ENCODE peak calls at places on chromosome X, in six cellular contexts. One of them, this sample, is unnamed.

GRCh38 chrX:116284383-116284782 is 113.8 kb downstream of the AGTR2 start:
- DNase-seq in HepG2: no peak
- DNase-seq in GM12878: no peak
- DNase-seq in HCT116: no peak
- DNase-seq in SK-N-SH: no peak
- DNase-seq in H1: no peak
- DNase-seq in this sample: no peak

GRCh38 chrX:48021026-48021900 is 14.5 kb downstream of the SPACA5 start:
- DNase-seq in HepG2: peak; percentile 71
- DNase-seq in H1: no peak
- DNase-seq in HCT116: no peak
- DNase-seq in GM12878: peak; percentile 62
- DNase-seq in SK-N-SH: peak; percentile 86
- DNase-seq in this sample: peak; percentile 35

GRCh38 chrX:115582871-115583729 is 22.1 kb downstream of the PLS3 start:
- DNase-seq in H1: no peak
- DNase-seq in GM12878: no peak
- DNase-seq in SK-N-SH: no peak
- DNase-seq in HepG2: no peak
- DNase-seq in HCT116: no peak
- DNase-seq in this sample: no peak

GRCh38 chrX:80420147-80420546 is at the start of gene TENT5D:
- DNase-seq in SK-N-SH: no peak
- DNase-seq in H1: no peak
- DNase-seq in HepG2: no peak
- DNase-seq in GM12878: no peak
- DNase-seq in HCT116: no peak
- DNase-seq in this sample: no peak

GRCh38 chrX:30483996-30484395 is 93.6 kb downstream of the TASL start:
- DNase-seq in GM12878: no peak
- DNase-seq in HepG2: no peak
- DNase-seq in SK-N-SH: no peak
- DNase-seq in H1: no peak
- DNase-seq in HCT116: no peak
- DNase-seq in this sample: no peak

GRCh38 chrX:1224954-1225353 is 12.5 kb upstream of the CRLF2 start:
- DNase-seq in HCT116: no peak
- DNase-seq in GM12878: no peak
- DNase-seq in HepG2: no peak
- DNase-seq in SK-N-SH: no peak
- DNase-seq in H1: no peak
- DNase-seq in this sample: no peak

GRCh38 chrX:135112096-135112729 is 8.1 kb downstream of the ETDB start:
- DNase-seq in HCT116: peak; percentile 32
- DNase-seq in H1: no peak
- DNase-seq in HepG2: no peak
- DNase-seq in SK-N-SH: peak; percentile 33
- DNase-seq in GM12878: no peak
- DNase-seq in this sample: peak; percentile 37

GRCh38 chrX:46180258-46180687 is 364.9 kb downstream of the ZNF674 start:
- DNase-seq in H1: no peak
- DNase-seq in HCT116: peak; percentile 85
- DNase-seq in GM12878: peak; percentile 49
- DNase-seq in HepG2: peak; percentile 2
- DNase-seq in SK-N-SH: no peak
- DNase-seq in this sample: no peak

GRCh38 chrX:101977091-101977490 is 45.3 kb upstream of the ZMAT1 start:
- DNase-seq in SK-N-SH: no peak
- DNase-seq in HepG2: no peak
- DNase-seq in GM12878: no peak
- DNase-seq in H1: no peak
- DNase-seq in HCT116: no peak
- DNase-seq in this sample: no peak

GRCh38 chrX:72245461-72246089 is 6.7 kb upstream of the ERCC6L start:
- DNase-seq in GM12878: no peak
- DNase-seq in H1: no peak
- DNase-seq in HepG2: peak; percentile 37
- DNase-seq in SK-N-SH: peak; percentile 79
- DNase-seq in HCT116: peak; percentile 13
- DNase-seq in this sample: peak; percentile 22
- TF ChIP-seq JUND in GM12878: no peak
- TF ChIP-seq JUND in H1: no peak
- TF ChIP-seq JUND in HepG2: no peak
- TF ChIP-seq JUND in SK-N-SH: no peak
- TF ChIP-seq JUND in HCT116: no peak
- TF ChIP-seq JUND in this sample: no peak

GRCh38 chrX:13762015-13762414 is 27.5 kb downstream of the OFD1 start:
- DNase-seq in H1: no peak
- DNase-seq in HCT116: no peak
- DNase-seq in GM12878: no peak
- DNase-seq in HepG2: no peak
- DNase-seq in SK-N-SH: no peak
- DNase-seq in this sample: no peak

GRCh38 chrX:13761606-13762005 is 27.1 kb downstream of the OFD1 start:
- DNase-seq in SK-N-SH: peak; percentile 13
- DNase-seq in GM12878: no peak
- DNase-seq in HCT116: no peak
- DNase-seq in HepG2: no peak
- DNase-seq in H1: no peak
- DNase-seq in this sample: no peak

GRCh38 chrX:13760428-13760827 is 25.9 kb downstream of the OFD1 start:
- DNase-seq in H1: no peak
- DNase-seq in SK-N-SH: no peak
- DNase-seq in HepG2: no peak
- DNase-seq in HCT116: no peak
- DNase-seq in GM12878: no peak
- DNase-seq in this sample: no peak

GRCh38 chrX:13756381-13756780 is 21.8 kb downstream of the OFD1 start:
- DNase-seq in SK-N-SH: no peak
- DNase-seq in HCT116: no peak
- DNase-seq in GM12878: no peak
- DNase-seq in HepG2: no peak
- DNase-seq in H1: no peak
- DNase-seq in this sample: no peak

GRCh38 chrX:13759152-13759718 is 24.7 kb downstream of the OFD1 start:
- DNase-seq in H1: no peak
- DNase-seq in SK-N-SH: no peak
- DNase-seq in HepG2: no peak
- DNase-seq in HCT116: no peak
- DNase-seq in GM12878: peak; percentile 70
- DNase-seq in this sample: no peak
- TF ChIP-seq JUND in H1: no peak
- TF ChIP-seq JUND in SK-N-SH: no peak
- TF ChIP-seq JUND in HepG2: no peak
- TF ChIP-seq JUND in HCT116: no peak
- TF ChIP-seq JUND in GM12878: no peak
- TF ChIP-seq JUND in this sample: no peak

DNA sequence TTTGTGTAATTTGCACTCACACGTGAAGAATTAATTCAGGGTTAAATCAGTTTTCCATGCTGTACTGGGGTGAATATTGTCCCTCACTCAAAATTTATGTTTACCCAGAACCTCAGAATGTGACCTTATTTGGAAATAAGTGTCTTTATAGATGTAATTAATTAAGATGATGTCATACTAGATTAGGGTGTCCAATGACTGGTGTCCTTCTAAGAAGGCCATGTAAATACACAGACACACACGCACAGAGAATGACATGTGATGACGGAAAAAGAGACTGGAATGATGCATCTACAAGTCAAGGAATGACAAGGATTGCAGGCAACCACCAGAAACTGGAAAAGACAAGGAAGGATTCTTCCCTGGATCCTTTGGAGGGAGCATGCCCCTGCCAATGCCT is 84.6 kb upstream of the GPR34 start:
- DNase-seq in GM12878: no peak
- DNase-seq in HCT116: no peak
- DNase-seq in HepG2: no peak
- DNase-seq in SK-N-SH: no peak
- DNase-seq in H1: no peak
- DNase-seq in this sample: no peak
- TF ChIP-seq JUND in GM12878: no peak
- TF ChIP-seq JUND in HCT116: no peak
- TF ChIP-seq JUND in HepG2: no peak
- TF ChIP-seq JUND in SK-N-SH: no peak
- TF ChIP-seq JUND in H1: no peak
- TF ChIP-seq JUND in this sample: no peak

GRCh38 chrX:153736071-153736820 is 11.6 kb downstream of the ABCD1 start:
- DNase-seq in GM12878: no peak
- DNase-seq in SK-N-SH: no peak
- DNase-seq in HCT116: no peak
- DNase-seq in HepG2: no peak
- DNase-seq in H1: no peak
- DNase-seq in this sample: no peak

GRCh38 chrX:153733651-153734240 is 9.1 kb downstream of the ABCD1 start:
- DNase-seq in SK-N-SH: no peak
- DNase-seq in HepG2: no peak
- DNase-seq in GM12878: no peak
- DNase-seq in H1: no peak
- DNase-seq in HCT116: no peak
- DNase-seq in this sample: no peak

GRCh38 chrX:153734871-153735270 is 10.2 kb downstream of the ABCD1 start:
- DNase-seq in GM12878: no peak
- DNase-seq in HepG2: no peak
- DNase-seq in SK-N-SH: no peak
- DNase-seq in HCT116: no peak
- DNase-seq in H1: no peak
- DNase-seq in this sample: no peak

GRCh38 chrX:153736871-153737441 is 12.3 kb downstream of the ABCD1 start:
- DNase-seq in H1: no peak
- DNase-seq in SK-N-SH: peak; percentile 53
- DNase-seq in HepG2: no peak
- DNase-seq in HCT116: no peak
- DNase-seq in GM12878: no peak
- DNase-seq in this sample: no peak

DNA sequence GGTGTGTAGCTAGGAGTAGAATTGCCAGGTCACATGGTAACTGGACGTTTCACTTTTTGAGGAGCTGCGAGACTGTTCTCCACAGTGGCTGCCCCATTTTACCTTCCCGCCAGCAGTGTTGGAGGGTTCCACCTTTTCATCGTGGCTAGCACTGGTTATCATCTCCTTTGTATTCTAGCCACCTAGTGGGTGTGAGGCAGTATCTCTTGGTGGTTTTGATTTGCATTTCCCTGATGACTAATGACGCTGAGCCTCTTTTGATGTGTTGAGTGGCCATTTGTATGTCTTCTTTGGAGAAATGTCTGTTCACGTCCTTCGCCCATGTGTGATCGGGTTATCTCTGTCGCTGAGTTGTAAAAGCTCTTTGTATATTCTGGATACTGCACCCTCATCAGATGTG is 10.6 kb downstream of the ABCD1 start:
- DNase-seq in GM12878: no peak
- DNase-seq in SK-N-SH: no peak
- DNase-seq in HCT116: no peak
- DNase-seq in HepG2: no peak
- DNase-seq in H1: no peak
- DNase-seq in this sample: no peak
- TF ChIP-seq JUND in GM12878: no peak
- TF ChIP-seq JUND in SK-N-SH: no peak
- TF ChIP-seq JUND in HCT116: no peak
- TF ChIP-seq JUND in HepG2: no peak
- TF ChIP-seq JUND in H1: no peak
- TF ChIP-seq JUND in this sample: no peak

GRCh38 chrX:43940811-43941210 is 32.4 kb downstream of the NDP start:
- DNase-seq in H1: no peak
- DNase-seq in GM12878: no peak
- DNase-seq in HepG2: no peak
- DNase-seq in HCT116: no peak
- DNase-seq in SK-N-SH: no peak
- DNase-seq in this sample: no peak
- TF ChIP-seq JUND in H1: no peak
- TF ChIP-seq JUND in GM12878: no peak
- TF ChIP-seq JUND in HepG2: no peak
- TF ChIP-seq JUND in HCT116: no peak
- TF ChIP-seq JUND in SK-N-SH: no peak
- TF ChIP-seq JUND in this sample: no peak

DNA sequence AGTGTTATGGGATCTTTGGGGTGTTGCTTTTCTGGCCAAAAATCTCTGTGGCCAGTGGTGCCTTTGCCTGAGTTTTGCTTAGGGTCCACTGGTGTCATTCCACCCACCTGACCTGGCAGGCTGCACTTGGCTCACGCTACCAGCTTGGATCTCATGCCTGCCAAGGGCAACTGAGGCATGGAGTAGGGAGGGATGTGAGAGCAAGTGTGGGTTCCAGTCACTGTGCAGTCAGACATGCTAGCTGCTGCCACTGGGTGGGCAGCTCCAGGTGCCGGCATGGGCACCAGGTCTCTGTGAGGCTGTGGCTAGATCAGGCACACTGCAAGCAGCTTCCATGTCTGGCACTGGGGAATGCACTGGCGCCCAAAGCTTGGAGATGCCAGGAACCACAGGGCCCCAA is 424.1 kb downstream of the PRR32 start:
- DNase-seq in GM12878: no peak
- DNase-seq in HepG2: no peak
- DNase-seq in HCT116: no peak
- DNase-seq in SK-N-SH: no peak
- DNase-seq in H1: no peak
- DNase-seq in this sample: no peak
- TF ChIP-seq JUND in GM12878: no peak
- TF ChIP-seq JUND in HepG2: no peak
- TF ChIP-seq JUND in HCT116: no peak
- TF ChIP-seq JUND in SK-N-SH: no peak
- TF ChIP-seq JUND in H1: no peak
- TF ChIP-seq JUND in this sample: no peak

GRCh38 chrX:68917799-68918198 is 89.0 kb downstream of the EFNB1 start:
- DNase-seq in HepG2: no peak
- DNase-seq in SK-N-SH: peak; percentile 47
- DNase-seq in GM12878: no peak
- DNase-seq in H1: no peak
- DNase-seq in HCT116: no peak
- DNase-seq in this sample: no peak
- TF ChIP-seq JUND in HepG2: no peak
- TF ChIP-seq JUND in SK-N-SH: no peak
- TF ChIP-seq JUND in GM12878: no peak
- TF ChIP-seq JUND in H1: no peak
- TF ChIP-seq JUND in HCT116: no peak
- TF ChIP-seq JUND in this sample: no peak

GRCh38 chrX:132171478-132171877 is 43.7 kb upstream of the FRMD7 start:
- DNase-seq in HepG2: peak; percentile 33
- DNase-seq in GM12878: no peak
- DNase-seq in H1: no peak
- DNase-seq in HCT116: no peak
- DNase-seq in SK-N-SH: no peak
- DNase-seq in this sample: peak; percentile 60
- TF ChIP-seq JUND in HepG2: no peak
- TF ChIP-seq JUND in GM12878: no peak
- TF ChIP-seq JUND in H1: no peak
- TF ChIP-seq JUND in HCT116: no peak
- TF ChIP-seq JUND in SK-N-SH: no peak
- TF ChIP-seq JUND in this sample: no peak

This sample was measured in T47D.